ENCODE peak calls at places on chromosomes 7 and 10, in five cellular contexts. S, Y, J, A and D are unnamed samples.

GRCh38 chr7:4791738-4792536 is 16.5 kb downstream of the AP5Z1 start:
- DNase-seq in S (peak; percentile 88), Y (peak; percentile 60), J (peak; percentile 70), A (peak; percentile 60), D (peak; percentile 84)

GRCh38 chr10:77191324-77192049 is 446.1 kb downstream of the KCNMA1 start:
- DNase-seq in S (no peak), Y (no peak), J (no peak), A (no peak), D (no peak)

GRCh38 chr10:132196178-132197113 is 9.7 kb downstream of the DPYSL4 start:
- DNase-seq in S (no peak), Y (no peak), J (no peak), A (no peak), D (no peak)

GRCh38 chr10:69684020-69684980 is 54.3 kb downstream of the FAM241B start:
- DNase-seq in S (no peak), Y (peak; percentile 89), J (no peak), A (peak; percentile 66), D (no peak)

GRCh38 chr7:130154131-130154500 is 51.1 kb downstream of the TMEM209 start:
- DNase-seq in S (no peak), Y (no peak), J (no peak), A (peak; percentile 65), D (no peak)

GRCh38 chr10:21458496-21458895 is 67.0 kb downstream of the SKIDA1 start:
- DNase-seq in S (no peak), Y (no peak), J (no peak), A (no peak), D (no peak)

GRCh38 chr7:3695602-3696001 is 394.6 kb downstream of the SDK1 start:
- DNase-seq in S (no peak), Y (no peak), J (no peak), A (no peak), D (no peak)

GRCh38 chr7:131829911-131830310 is 273.5 kb upstream of the PODXL start:
- DNase-seq in S (no peak), Y (no peak), J (no peak), A (no peak), D (no peak)

GRCh38 chr7:831596-832291 is 532 bp upstream of the SUN1 start:
- DNase-seq in S (no peak), Y (no peak), J (peak; percentile 49), A (no peak), D (no peak)
- H3K4me1 ChIP-seq in S (peaks cover 27% of the 10 kb centered on the region), Y (no peaks in the 10 kb centered on the region), J (peaks cover 36% of the 10 kb centered on the region), A (peaks cover 50% of the 10 kb centered on the region), D (peaks cover 63% of the 10 kb centered on the region)

DNA sequence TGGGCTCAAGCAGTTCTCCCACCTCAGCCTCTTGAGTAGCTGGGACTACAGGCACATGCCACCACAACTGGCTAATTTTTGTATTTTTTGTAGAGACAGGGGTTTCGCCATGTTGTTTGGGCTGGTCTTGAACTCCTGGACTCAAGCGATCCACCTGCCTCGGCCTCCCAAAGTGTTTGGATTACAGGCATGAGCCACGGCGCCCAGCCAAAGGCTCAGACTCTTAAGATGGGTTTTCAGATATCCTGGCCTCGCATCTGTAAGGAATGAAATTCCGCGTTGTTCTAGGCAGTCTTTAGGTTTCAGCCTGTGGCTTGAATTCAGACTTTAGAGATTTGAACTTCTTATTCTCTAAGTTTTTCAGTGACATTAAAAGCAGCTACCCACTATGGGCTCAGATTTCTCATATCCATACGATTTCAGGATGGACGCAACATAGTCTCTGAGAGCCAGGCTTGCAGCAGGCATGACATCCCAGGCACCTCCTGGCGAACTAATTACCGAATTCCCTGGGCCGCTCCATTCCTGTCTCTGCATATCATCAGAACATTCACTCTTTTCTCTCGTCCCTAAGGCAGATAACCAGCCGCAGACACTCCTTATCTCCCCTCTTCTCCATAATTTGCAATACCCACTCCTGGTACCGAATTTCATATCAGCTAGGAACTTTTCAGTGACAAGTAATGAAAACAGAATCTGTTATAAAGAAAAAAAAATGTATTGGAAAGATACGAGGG is 29.7 kb downstream of the IL15RA start:
- DNase-seq in S (no peak), Y (no peak), J (no peak), A (no peak), D (no peak)
- H3K4me1 ChIP-seq in S (no peaks in the 10 kb centered on the region), Y (no peaks in the 10 kb centered on the region), J (no peaks in the 10 kb centered on the region), A (peaks cover 82% of the 10 kb centered on the region), D (peaks cover 5% of the 10 kb centered on the region)

GRCh38 chr7:86968618-86969017 is 90.8 kb downstream of the ELAPOR2 start:
- DNase-seq in S (no peak), Y (no peak), J (no peak), A (no peak), D (no peak)

GRCh38 chr7:86970986-86971385 is 88.5 kb downstream of the ELAPOR2 start:
- DNase-seq in S (no peak), Y (no peak), J (peak; percentile 31), A (no peak), D (no peak)

GRCh38 chr7:86972072-86972471 is 87.4 kb downstream of the ELAPOR2 start:
- DNase-seq in S (no peak), Y (no peak), J (no peak), A (no peak), D (no peak)

GRCh38 chr7:86970547-86970946 is 88.9 kb downstream of the ELAPOR2 start:
- DNase-seq in S (no peak), Y (no peak), J (no peak), A (no peak), D (no peak)

DNA sequence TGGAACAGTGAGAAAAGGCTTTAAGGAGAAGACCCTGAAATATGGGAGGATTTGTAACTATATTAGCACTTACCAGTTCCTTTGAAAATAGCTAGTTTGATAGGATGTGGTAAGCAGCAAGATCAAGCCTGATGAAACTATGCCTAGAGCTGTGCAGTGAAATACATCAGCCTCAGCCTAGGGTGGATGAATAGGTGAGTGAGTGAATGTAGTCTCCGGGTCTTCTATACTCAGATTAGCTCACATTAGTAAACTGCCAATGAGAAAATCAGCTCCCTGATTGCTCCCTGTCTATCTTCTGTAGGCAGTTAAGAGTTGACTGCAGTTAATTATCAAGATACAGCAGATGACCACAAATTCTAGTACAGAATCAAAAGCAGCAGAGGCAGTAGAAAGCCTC is 89.6 kb downstream of the ELAPOR2 start:
- DNase-seq in S (no peak), Y (no peak), J (no peak), A (no peak), D (no peak)
- H3K4me1 ChIP-seq in S (no peaks in the 10 kb centered on the region), Y (no peaks in the 10 kb centered on the region), J (no peaks in the 10 kb centered on the region), A (peaks cover 3% of the 10 kb centered on the region), D (no peaks in the 10 kb centered on the region)

DNA sequence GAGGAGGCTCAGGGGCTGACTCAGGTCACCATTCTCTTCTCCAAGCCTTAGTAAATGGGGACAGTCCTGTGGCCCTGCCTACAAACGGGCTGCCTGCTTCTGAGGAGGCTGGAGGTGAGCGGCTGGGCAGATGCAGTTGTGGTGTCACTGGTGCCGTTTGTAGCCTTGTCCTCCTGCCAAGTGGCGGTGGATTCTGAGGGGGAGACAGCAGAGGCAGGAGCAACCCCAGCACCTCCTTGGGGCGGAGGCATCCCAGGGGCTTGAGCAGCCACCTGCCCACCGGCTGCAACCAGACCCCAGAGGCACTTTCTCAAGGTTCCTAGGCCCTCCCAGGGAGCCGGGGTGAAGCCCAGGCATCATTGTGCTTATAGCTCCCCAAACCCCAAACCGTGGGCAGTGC is 112.5 kb downstream of the ZMIZ1 start:
- DNase-seq in S (no peak), Y (no peak), J (no peak), A (no peak), D (no peak)
- H3K4me1 ChIP-seq in S (no peaks in the 10 kb centered on the region), Y (no peaks in the 10 kb centered on the region), J (no peaks in the 10 kb centered on the region), A (peaks cover 97% of the 10 kb centered on the region), D (no peaks in the 10 kb centered on the region)